ENCODE peak calls at places on chromosomes 2 and 18, in ten cellular contexts. One of them, this sample, is unnamed.

GRCh38 chr2:19611491-19612332 is 253.3 kb upstream of the OSR1 start:
- DNase-seq in astrocyte of the spinal cord: peak; percentile 99
- DNase-seq in stomach: no peak
- DNase-seq in psoas muscle: no peak
- DNase-seq in thoracic aorta: no peak
- DNase-seq in lower lobe of right lung: no peak
- DNase-seq in spleen: no peak
- DNase-seq in GM06990: no peak
- DNase-seq in left ventricle myocardium inferior: no peak
- DNase-seq in cardiac fibroblast: peak; percentile 93
- DNase-seq in this sample: no peak

GRCh38 chr18:60372598-60372997 is at the start of gene MC4R:
- DNase-seq in astrocyte of the spinal cord: peak; percentile 86
- DNase-seq in stomach: no peak
- DNase-seq in psoas muscle: no peak
- DNase-seq in thoracic aorta: no peak
- DNase-seq in lower lobe of right lung: no peak
- DNase-seq in spleen: no peak
- DNase-seq in GM06990: no peak
- DNase-seq in left ventricle myocardium inferior: peak; percentile 14
- DNase-seq in cardiac fibroblast: peak; percentile 57
- DNase-seq in this sample: no peak

GRCh38 chr2:160415991-160416390 is 77.6 kb downstream of the RBMS1 start:
- DNase-seq in astrocyte of the spinal cord: no peak
- DNase-seq in stomach: no peak
- DNase-seq in psoas muscle: no peak
- DNase-seq in thoracic aorta: no peak
- DNase-seq in lower lobe of right lung: no peak
- DNase-seq in spleen: no peak
- DNase-seq in GM06990: no peak
- DNase-seq in left ventricle myocardium inferior: no peak
- DNase-seq in cardiac fibroblast: peak; percentile 59
- DNase-seq in this sample: no peak

GRCh38 chr18:2825613-2826205 is 21.1 kb upstream of the EMILIN2 start:
- DNase-seq in astrocyte of the spinal cord: no peak
- DNase-seq in stomach: no peak
- DNase-seq in psoas muscle: no peak
- DNase-seq in thoracic aorta: no peak
- DNase-seq in lower lobe of right lung: no peak
- DNase-seq in spleen: no peak
- DNase-seq in GM06990: no peak
- DNase-seq in left ventricle myocardium inferior: no peak
- DNase-seq in cardiac fibroblast: peak; percentile 10
- DNase-seq in this sample: no peak

GRCh38 chr2:238777369-238778067 is 70.4 kb upstream of the TWIST2 start:
- DNase-seq in astrocyte of the spinal cord: no peak
- DNase-seq in stomach: no peak
- DNase-seq in psoas muscle: no peak
- DNase-seq in thoracic aorta: no peak
- DNase-seq in lower lobe of right lung: no peak
- DNase-seq in spleen: no peak
- DNase-seq in GM06990: no peak
- DNase-seq in left ventricle myocardium inferior: no peak
- DNase-seq in cardiac fibroblast: no peak
- DNase-seq in this sample: peak; percentile 9

GRCh38 chr2:29450823-29451222 is 335.6 kb downstream of the CLIP4 start:
- DNase-seq in astrocyte of the spinal cord: no peak
- DNase-seq in stomach: no peak
- DNase-seq in psoas muscle: no peak
- DNase-seq in thoracic aorta: no peak
- DNase-seq in lower lobe of right lung: no peak
- DNase-seq in spleen: no peak
- DNase-seq in GM06990: no peak
- DNase-seq in left ventricle myocardium inferior: no peak
- DNase-seq in cardiac fibroblast: no peak
- DNase-seq in this sample: no peak

GRCh38 chr2:121694398-121695178 is 42.1 kb downstream of the NIFK start:
- DNase-seq in astrocyte of the spinal cord: peak; percentile 85
- DNase-seq in stomach: no peak
- DNase-seq in psoas muscle: no peak
- DNase-seq in thoracic aorta: no peak
- DNase-seq in lower lobe of right lung: no peak
- DNase-seq in spleen: no peak
- DNase-seq in GM06990: no peak
- DNase-seq in left ventricle myocardium inferior: no peak
- DNase-seq in cardiac fibroblast: peak; percentile 66
- DNase-seq in this sample: no peak

GRCh38 chr2:239234151-239234825 is 166.5 kb downstream of the HDAC4 start:
- DNase-seq in astrocyte of the spinal cord: no peak
- DNase-seq in stomach: no peak
- DNase-seq in psoas muscle: no peak
- DNase-seq in thoracic aorta: no peak
- DNase-seq in lower lobe of right lung: no peak
- DNase-seq in spleen: no peak
- DNase-seq in GM06990: no peak
- DNase-seq in left ventricle myocardium inferior: no peak
- DNase-seq in cardiac fibroblast: no peak
- DNase-seq in this sample: peak; percentile 43

GRCh38 chr2:230861564-230862255 is 3.0 kb upstream of the ITM2C start:
- DNase-seq in astrocyte of the spinal cord: no peak
- DNase-seq in stomach: no peak
- DNase-seq in psoas muscle: no peak
- DNase-seq in thoracic aorta: no peak
- DNase-seq in lower lobe of right lung: no peak
- DNase-seq in spleen: no peak
- DNase-seq in GM06990: peak; percentile 14
- DNase-seq in left ventricle myocardium inferior: no peak
- DNase-seq in cardiac fibroblast: no peak
- DNase-seq in this sample: no peak

GRCh38 chr2:68643011-68643873 is at the start of gene PROKR1:
- DNase-seq in astrocyte of the spinal cord: peak; percentile 12
- DNase-seq in stomach: peak; percentile 57
- DNase-seq in psoas muscle: peak; percentile 50
- DNase-seq in thoracic aorta: no peak
- DNase-seq in lower lobe of right lung: peak; percentile 59
- DNase-seq in spleen: peak; percentile 80
- DNase-seq in GM06990: no peak
- DNase-seq in left ventricle myocardium inferior: peak; percentile 26
- DNase-seq in cardiac fibroblast: peak; percentile 11
- DNase-seq in this sample: no peak
- H3K4me3 ChIP-seq in astrocyte of the spinal cord: peak within 1 kb of the TSS; percentile 27
- H3K4me3 ChIP-seq in stomach: peak within 1 kb of the TSS; percentile 69
- H3K4me3 ChIP-seq in psoas muscle: peak within 1 kb of the TSS; percentile 64
- H3K4me3 ChIP-seq in thoracic aorta: peak within 1 kb of the TSS; percentile 74
- H3K4me3 ChIP-seq in lower lobe of right lung: peak within 1 kb of the TSS; percentile 60
- H3K4me3 ChIP-seq in spleen: peak within 1 kb of the TSS; percentile 52
- H3K4me3 ChIP-seq in GM06990: peak within 1 kb of the TSS; percentile 15
- H3K4me3 ChIP-seq in left ventricle myocardium inferior: peak within 1 kb of the TSS; percentile 71
- H3K4me3 ChIP-seq in cardiac fibroblast: peak within 1 kb of the TSS; percentile 47
- H3K4me3 ChIP-seq in this sample: peak within 1 kb of the TSS; percentile 21

DNA sequence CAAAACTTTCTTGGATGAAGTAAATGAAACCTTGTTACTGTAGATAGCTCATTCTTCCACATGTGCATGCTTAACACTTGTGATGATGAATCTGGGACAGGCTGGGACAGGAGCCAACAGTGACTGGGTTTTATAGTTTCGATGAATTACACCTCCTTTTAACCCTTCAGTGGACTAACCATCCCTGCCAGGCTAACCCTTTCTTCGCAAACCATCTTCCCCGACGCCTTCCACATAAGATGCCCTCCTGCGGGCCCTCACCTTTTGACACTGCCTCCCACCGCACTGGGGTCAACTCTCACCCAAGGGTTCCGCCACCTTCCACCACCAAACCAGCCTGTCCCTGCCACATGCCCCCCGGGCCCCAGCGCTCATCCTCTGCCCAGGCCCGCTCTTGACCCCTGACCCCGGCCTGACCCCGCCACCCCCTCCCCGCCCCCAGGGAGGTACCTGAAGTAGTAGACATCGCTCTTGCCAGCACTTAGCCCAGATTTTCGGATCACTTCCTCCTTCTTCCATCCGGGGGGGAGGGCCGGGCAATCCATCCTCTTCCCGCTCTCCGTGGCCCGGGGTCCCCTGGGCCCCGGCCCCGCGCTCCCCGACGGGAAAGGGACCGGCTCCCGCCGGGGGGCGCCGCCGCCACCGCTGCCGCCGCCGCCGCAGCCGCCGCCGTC is 764 bp downstream of the MBD2 start:
- DNase-seq in astrocyte of the spinal cord: peak; percentile 87
- DNase-seq in stomach: peak; percentile 69
- DNase-seq in psoas muscle: peak; percentile 66
- DNase-seq in thoracic aorta: peak; percentile 72
- DNase-seq in lower lobe of right lung: peak; percentile 63
- DNase-seq in spleen: peak; percentile 91
- DNase-seq in GM06990: peak; percentile 69
- DNase-seq in left ventricle myocardium inferior: peak; percentile 36
- DNase-seq in cardiac fibroblast: peak; percentile 92
- DNase-seq in this sample: peak; percentile 77
- TF ChIP-seq CTCF in astrocyte of the spinal cord: no peak
- TF ChIP-seq CTCF in stomach: no peak
- TF ChIP-seq CTCF in psoas muscle: no peak
- TF ChIP-seq CTCF in thoracic aorta: no peak
- TF ChIP-seq CTCF in lower lobe of right lung: no peak
- TF ChIP-seq CTCF in spleen: no peak
- TF ChIP-seq CTCF in GM06990: peak; percentile 1
- TF ChIP-seq CTCF in left ventricle myocardium inferior: no peak
- TF ChIP-seq CTCF in cardiac fibroblast: no peak
- TF ChIP-seq CTCF in this sample: no peak

GRCh38 chr2:44169155-44169898 is 652 bp downstream of the PPM1B start:
- DNase-seq in astrocyte of the spinal cord: peak; percentile 52
- DNase-seq in stomach: peak; percentile 41
- DNase-seq in psoas muscle: peak; percentile 73
- DNase-seq in thoracic aorta: no peak
- DNase-seq in lower lobe of right lung: no peak
- DNase-seq in spleen: no peak
- DNase-seq in GM06990: peak; percentile 68
- DNase-seq in left ventricle myocardium inferior: peak; percentile 30
- DNase-seq in cardiac fibroblast: peak; percentile 43
- DNase-seq in this sample: peak; percentile 74
- H3K4me3 ChIP-seq in astrocyte of the spinal cord: peak overlapping the region; percentile 78
- H3K4me3 ChIP-seq in stomach: peak overlapping the region; percentile 76
- H3K4me3 ChIP-seq in psoas muscle: peak overlapping the region; percentile 88
- H3K4me3 ChIP-seq in thoracic aorta: peak overlapping the region; percentile 89
- H3K4me3 ChIP-seq in lower lobe of right lung: peak overlapping the region; percentile 90
- H3K4me3 ChIP-seq in spleen: peak overlapping the region; percentile 92
- H3K4me3 ChIP-seq in GM06990: peak overlapping the region; percentile 94
- H3K4me3 ChIP-seq in left ventricle myocardium inferior: peak overlapping the region; percentile 98
- H3K4me3 ChIP-seq in cardiac fibroblast: peak overlapping the region; percentile 62
- H3K4me3 ChIP-seq in this sample: peak overlapping the region; percentile 78

GRCh38 chr2:154439156-154439555 is 259.3 kb upstream of the KCNJ3 start:
- DNase-seq in astrocyte of the spinal cord: no peak
- DNase-seq in stomach: no peak
- DNase-seq in psoas muscle: no peak
- DNase-seq in thoracic aorta: no peak
- DNase-seq in lower lobe of right lung: no peak
- DNase-seq in spleen: no peak
- DNase-seq in GM06990: no peak
- DNase-seq in left ventricle myocardium inferior: no peak
- DNase-seq in cardiac fibroblast: no peak
- DNase-seq in this sample: no peak
- TF ChIP-seq CTCF in astrocyte of the spinal cord: no peak
- TF ChIP-seq CTCF in stomach: no peak
- TF ChIP-seq CTCF in psoas muscle: peak; percentile 10
- TF ChIP-seq CTCF in thoracic aorta: no peak
- TF ChIP-seq CTCF in lower lobe of right lung: no peak
- TF ChIP-seq CTCF in spleen: no peak
- TF ChIP-seq CTCF in GM06990: no peak
- TF ChIP-seq CTCF in left ventricle myocardium inferior: peak; percentile 30
- TF ChIP-seq CTCF in cardiac fibroblast: peak; percentile 11
- TF ChIP-seq CTCF in this sample: no peak

GRCh38 chr2:218858671-218859555 is 692 bp upstream of the WNT6 start:
- DNase-seq in astrocyte of the spinal cord: no peak
- DNase-seq in stomach: no peak
- DNase-seq in psoas muscle: peak; percentile 42
- DNase-seq in thoracic aorta: no peak
- DNase-seq in lower lobe of right lung: no peak
- DNase-seq in spleen: peak; percentile 64
- DNase-seq in GM06990: no peak
- DNase-seq in left ventricle myocardium inferior: no peak
- DNase-seq in cardiac fibroblast: no peak
- DNase-seq in this sample: no peak
- H3K4me3 ChIP-seq in astrocyte of the spinal cord: no peak overlapping the region
- H3K4me3 ChIP-seq in stomach: peak overlapping the region; percentile 51
- H3K4me3 ChIP-seq in psoas muscle: peak overlapping the region; percentile 52
- H3K4me3 ChIP-seq in thoracic aorta: peak overlapping the region; percentile 65
- H3K4me3 ChIP-seq in lower lobe of right lung: peak overlapping the region; percentile 32
- H3K4me3 ChIP-seq in spleen: peak overlapping the region; percentile 46
- H3K4me3 ChIP-seq in GM06990: no peak overlapping the region
- H3K4me3 ChIP-seq in left ventricle myocardium inferior: peak overlapping the region; percentile 65
- H3K4me3 ChIP-seq in cardiac fibroblast: no peak overlapping the region
- H3K4me3 ChIP-seq in this sample: no peak overlapping the region

This sample was measured in GM12865.